ENCODE peak calls at places on chromosomes 7 and 10, in four cellular contexts. One of them, this sample, is unnamed.

GRCh38 chr10:119495545-119495944 is 47.0 kb downstream of the RGS10 start:
- DNase-seq in substantia nigra: no peak
- DNase-seq in astrocyte of the cerebellum: no peak
- DNase-seq in stimulated activated CD8-positive, alpha-beta memory T cell treated with anti-CD3 and anti-CD28 coated beads, Interleukin-12 subunit alpha, Interleukin-12 subunit beta, amount 100 ng/mL, for 4 hours: no peak
- DNase-seq in this sample: no peak

GRCh38 chr7:153100691-153101237 is 341.2 kb downstream of the ACTR3B start:
- DNase-seq in substantia nigra: no peak
- DNase-seq in astrocyte of the cerebellum: no peak
- DNase-seq in stimulated activated CD8-positive, alpha-beta memory T cell treated with anti-CD3 and anti-CD28 coated beads, Interleukin-12 subunit alpha, Interleukin-12 subunit beta, amount 100 ng/mL, for 4 hours: no peak
- DNase-seq in this sample: no peak

GRCh38 chr10:68721673-68721963 is 579 bp downstream of the CCAR1 start:
- DNase-seq in substantia nigra: no peak
- DNase-seq in astrocyte of the cerebellum: no peak
- DNase-seq in stimulated activated CD8-positive, alpha-beta memory T cell treated with anti-CD3 and anti-CD28 coated beads, Interleukin-12 subunit alpha, Interleukin-12 subunit beta, amount 100 ng/mL, for 4 hours: no peak
- DNase-seq in this sample: no peak

GRCh38 chr7:154729056-154729455 is 273.9 kb downstream of the PAXIP1 start:
- DNase-seq in substantia nigra: no peak
- DNase-seq in astrocyte of the cerebellum: no peak
- DNase-seq in stimulated activated CD8-positive, alpha-beta memory T cell treated with anti-CD3 and anti-CD28 coated beads, Interleukin-12 subunit alpha, Interleukin-12 subunit beta, amount 100 ng/mL, for 4 hours: no peak
- DNase-seq in this sample: no peak

GRCh38 chr7:73827568-73828106 is 3.2 kb upstream of the CLDN4 start:
- DNase-seq in substantia nigra: no peak
- DNase-seq in astrocyte of the cerebellum: no peak
- DNase-seq in stimulated activated CD8-positive, alpha-beta memory T cell treated with anti-CD3 and anti-CD28 coated beads, Interleukin-12 subunit alpha, Interleukin-12 subunit beta, amount 100 ng/mL, for 4 hours: no peak
- DNase-seq in this sample: no peak

GRCh38 chr7:130278892-130279690 is 12.4 kb downstream of the CPA2 start:
- DNase-seq in substantia nigra: no peak
- DNase-seq in astrocyte of the cerebellum: peak; percentile 85
- DNase-seq in stimulated activated CD8-positive, alpha-beta memory T cell treated with anti-CD3 and anti-CD28 coated beads, Interleukin-12 subunit alpha, Interleukin-12 subunit beta, amount 100 ng/mL, for 4 hours: no peak
- DNase-seq in this sample: peak; percentile 95

GRCh38 chr7:151486074-151486473 is 33.6 kb downstream of the RHEB start:
- DNase-seq in substantia nigra: no peak
- DNase-seq in astrocyte of the cerebellum: no peak
- DNase-seq in stimulated activated CD8-positive, alpha-beta memory T cell treated with anti-CD3 and anti-CD28 coated beads, Interleukin-12 subunit alpha, Interleukin-12 subunit beta, amount 100 ng/mL, for 4 hours: no peak
- DNase-seq in this sample: no peak

GRCh38 chr10:18066947-18067346 is 73.3 kb upstream of the CACNB2 start:
- DNase-seq in substantia nigra: no peak
- DNase-seq in astrocyte of the cerebellum: peak; percentile 27
- DNase-seq in stimulated activated CD8-positive, alpha-beta memory T cell treated with anti-CD3 and anti-CD28 coated beads, Interleukin-12 subunit alpha, Interleukin-12 subunit beta, amount 100 ng/mL, for 4 hours: no peak
- DNase-seq in this sample: no peak

GRCh38 chr10:122249303-122249850 is 21.7 kb upstream of the BTBD16 start:
- DNase-seq in substantia nigra: no peak
- DNase-seq in astrocyte of the cerebellum: no peak
- DNase-seq in stimulated activated CD8-positive, alpha-beta memory T cell treated with anti-CD3 and anti-CD28 coated beads, Interleukin-12 subunit alpha, Interleukin-12 subunit beta, amount 100 ng/mL, for 4 hours: no peak
- DNase-seq in this sample: no peak

GRCh38 chr7:24709585-24710360 is 47.5 kb downstream of the GSDME start:
- DNase-seq in substantia nigra: no peak
- DNase-seq in astrocyte of the cerebellum: no peak
- DNase-seq in stimulated activated CD8-positive, alpha-beta memory T cell treated with anti-CD3 and anti-CD28 coated beads, Interleukin-12 subunit alpha, Interleukin-12 subunit beta, amount 100 ng/mL, for 4 hours: no peak
- DNase-seq in this sample: no peak

GRCh38 chr10:58582045-58582444 is 69.4 kb downstream of the BICC1 start:
- DNase-seq in substantia nigra: no peak
- DNase-seq in astrocyte of the cerebellum: no peak
- DNase-seq in stimulated activated CD8-positive, alpha-beta memory T cell treated with anti-CD3 and anti-CD28 coated beads, Interleukin-12 subunit alpha, Interleukin-12 subunit beta, amount 100 ng/mL, for 4 hours: no peak
- DNase-seq in this sample: no peak

GRCh38 chr7:128236924-128237586 is 4.0 kb upstream of the LEP start:
- DNase-seq in substantia nigra: no peak
- DNase-seq in astrocyte of the cerebellum: peak; percentile 6
- DNase-seq in stimulated activated CD8-positive, alpha-beta memory T cell treated with anti-CD3 and anti-CD28 coated beads, Interleukin-12 subunit alpha, Interleukin-12 subunit beta, amount 100 ng/mL, for 4 hours: no peak
- DNase-seq in this sample: peak; percentile 61

GRCh38 chr10:113347508-113347907 is 205.3 kb upstream of the HABP2 start:
- DNase-seq in substantia nigra: no peak
- DNase-seq in astrocyte of the cerebellum: no peak
- DNase-seq in stimulated activated CD8-positive, alpha-beta memory T cell treated with anti-CD3 and anti-CD28 coated beads, Interleukin-12 subunit alpha, Interleukin-12 subunit beta, amount 100 ng/mL, for 4 hours: no peak
- DNase-seq in this sample: peak; percentile 7

GRCh38 chr10:17244712-17245365 is 16.8 kb downstream of the VIM start:
- DNase-seq in substantia nigra: no peak
- DNase-seq in astrocyte of the cerebellum: no peak
- DNase-seq in stimulated activated CD8-positive, alpha-beta memory T cell treated with anti-CD3 and anti-CD28 coated beads, Interleukin-12 subunit alpha, Interleukin-12 subunit beta, amount 100 ng/mL, for 4 hours: no peak
- DNase-seq in this sample: peak; percentile 34

GRCh38 chr10:127129104-127129503 is 67.3 kb downstream of the INSYN2A start:
- DNase-seq in substantia nigra: no peak
- DNase-seq in astrocyte of the cerebellum: no peak
- DNase-seq in stimulated activated CD8-positive, alpha-beta memory T cell treated with anti-CD3 and anti-CD28 coated beads, Interleukin-12 subunit alpha, Interleukin-12 subunit beta, amount 100 ng/mL, for 4 hours: no peak
- DNase-seq in this sample: no peak

GRCh38 chr7:4470246-4470645 is 211.8 kb upstream of the FOXK1 start:
- DNase-seq in substantia nigra: no peak
- DNase-seq in astrocyte of the cerebellum: no peak
- DNase-seq in stimulated activated CD8-positive, alpha-beta memory T cell treated with anti-CD3 and anti-CD28 coated beads, Interleukin-12 subunit alpha, Interleukin-12 subunit beta, amount 100 ng/mL, for 4 hours: no peak
- DNase-seq in this sample: no peak

GRCh38 chr7:105028004-105028403 is 14.0 kb downstream of the KMT2E start:
- DNase-seq in substantia nigra: no peak
- DNase-seq in astrocyte of the cerebellum: no peak
- DNase-seq in stimulated activated CD8-positive, alpha-beta memory T cell treated with anti-CD3 and anti-CD28 coated beads, Interleukin-12 subunit alpha, Interleukin-12 subunit beta, amount 100 ng/mL, for 4 hours: no peak
- DNase-seq in this sample: no peak

GRCh38 chr10:13560597-13560996 is 26.2 kb upstream of the PRPF18 start:
- DNase-seq in substantia nigra: no peak
- DNase-seq in astrocyte of the cerebellum: peak; percentile 48
- DNase-seq in stimulated activated CD8-positive, alpha-beta memory T cell treated with anti-CD3 and anti-CD28 coated beads, Interleukin-12 subunit alpha, Interleukin-12 subunit beta, amount 100 ng/mL, for 4 hours: no peak
- DNase-seq in this sample: peak; percentile 49

GRCh38 chr7:29080803-29081202 is 65.5 kb downstream of the CPVL start:
- DNase-seq in substantia nigra: no peak
- DNase-seq in astrocyte of the cerebellum: no peak
- DNase-seq in stimulated activated CD8-positive, alpha-beta memory T cell treated with anti-CD3 and anti-CD28 coated beads, Interleukin-12 subunit alpha, Interleukin-12 subunit beta, amount 100 ng/mL, for 4 hours: no peak
- DNase-seq in this sample: no peak

GRCh38 chr10:126119591-126119990 is 223.2 kb downstream of the FANK1 start:
- DNase-seq in substantia nigra: no peak
- DNase-seq in astrocyte of the cerebellum: no peak
- DNase-seq in stimulated activated CD8-positive, alpha-beta memory T cell treated with anti-CD3 and anti-CD28 coated beads, Interleukin-12 subunit alpha, Interleukin-12 subunit beta, amount 100 ng/mL, for 4 hours: no peak
- DNase-seq in this sample: no peak

GRCh38 chr10:130662775-130663174 is 526.6 kb downstream of the GLRX3 start:
- DNase-seq in substantia nigra: no peak
- DNase-seq in astrocyte of the cerebellum: no peak
- DNase-seq in stimulated activated CD8-positive, alpha-beta memory T cell treated with anti-CD3 and anti-CD28 coated beads, Interleukin-12 subunit alpha, Interleukin-12 subunit beta, amount 100 ng/mL, for 4 hours: no peak
- DNase-seq in this sample: no peak

GRCh38 chr10:34112431-34112830 is 702.7 kb downstream of the PARD3 start:
- DNase-seq in substantia nigra: no peak
- DNase-seq in astrocyte of the cerebellum: no peak
- DNase-seq in stimulated activated CD8-positive, alpha-beta memory T cell treated with anti-CD3 and anti-CD28 coated beads, Interleukin-12 subunit alpha, Interleukin-12 subunit beta, amount 100 ng/mL, for 4 hours: no peak
- DNase-seq in this sample: peak; percentile 40

GRCh38 chr7:41033526-41033925 is 669.4 kb downstream of the INHBA start:
- DNase-seq in substantia nigra: no peak
- DNase-seq in astrocyte of the cerebellum: no peak
- DNase-seq in stimulated activated CD8-positive, alpha-beta memory T cell treated with anti-CD3 and anti-CD28 coated beads, Interleukin-12 subunit alpha, Interleukin-12 subunit beta, amount 100 ng/mL, for 4 hours: no peak
- DNase-seq in this sample: peak; percentile 24

GRCh38 chr7:121032645-121033460 is 44.3 kb downstream of the CPED1 start:
- DNase-seq in substantia nigra: no peak
- DNase-seq in astrocyte of the cerebellum: no peak
- DNase-seq in stimulated activated CD8-positive, alpha-beta memory T cell treated with anti-CD3 and anti-CD28 coated beads, Interleukin-12 subunit alpha, Interleukin-12 subunit beta, amount 100 ng/mL, for 4 hours: no peak
- DNase-seq in this sample: no peak

GRCh38 chr7:55570218-55570873 is 2.0 kb downstream of the VOPP1 start:
- DNase-seq in substantia nigra: no peak
- DNase-seq in astrocyte of the cerebellum: no peak
- DNase-seq in stimulated activated CD8-positive, alpha-beta memory T cell treated with anti-CD3 and anti-CD28 coated beads, Interleukin-12 subunit alpha, Interleukin-12 subunit beta, amount 100 ng/mL, for 4 hours: no peak
- DNase-seq in this sample: peak; percentile 27

GRCh38 chr10:24908793-24909423 is 43.5 kb downstream of the PRTFDC1 start:
- DNase-seq in substantia nigra: no peak
- DNase-seq in astrocyte of the cerebellum: no peak
- DNase-seq in stimulated activated CD8-positive, alpha-beta memory T cell treated with anti-CD3 and anti-CD28 coated beads, Interleukin-12 subunit alpha, Interleukin-12 subunit beta, amount 100 ng/mL, for 4 hours: no peak
- DNase-seq in this sample: peak; percentile 85

GRCh38 chr10:11017575-11018425 is at the start of gene CELF2:
- DNase-seq in substantia nigra: no peak
- DNase-seq in astrocyte of the cerebellum: no peak
- DNase-seq in stimulated activated CD8-positive, alpha-beta memory T cell treated with anti-CD3 and anti-CD28 coated beads, Interleukin-12 subunit alpha, Interleukin-12 subunit beta, amount 100 ng/mL, for 4 hours: peak; percentile 21
- DNase-seq in this sample: no peak

GRCh38 chr10:133127291-133128125 is 32.5 kb upstream of the KNDC1 start:
- DNase-seq in substantia nigra: no peak
- DNase-seq in astrocyte of the cerebellum: no peak
- DNase-seq in stimulated activated CD8-positive, alpha-beta memory T cell treated with anti-CD3 and anti-CD28 coated beads, Interleukin-12 subunit alpha, Interleukin-12 subunit beta, amount 100 ng/mL, for 4 hours: no peak
- DNase-seq in this sample: no peak

GRCh38 chr7:70208236-70209063 is 610.2 kb downstream of the AUTS2 start:
- DNase-seq in substantia nigra: no peak
- DNase-seq in astrocyte of the cerebellum: no peak
- DNase-seq in stimulated activated CD8-positive, alpha-beta memory T cell treated with anti-CD3 and anti-CD28 coated beads, Interleukin-12 subunit alpha, Interleukin-12 subunit beta, amount 100 ng/mL, for 4 hours: no peak
- DNase-seq in this sample: peak; percentile 28

GRCh38 chr10:60238408-60239100 is 151.1 kb downstream of the ANK3 start:
- DNase-seq in substantia nigra: no peak
- DNase-seq in astrocyte of the cerebellum: peak; percentile 64
- DNase-seq in stimulated activated CD8-positive, alpha-beta memory T cell treated with anti-CD3 and anti-CD28 coated beads, Interleukin-12 subunit alpha, Interleukin-12 subunit beta, amount 100 ng/mL, for 4 hours: no peak
- DNase-seq in this sample: peak; percentile 89

GRCh38 chr10:70174058-70174741 is 3.9 kb upstream of the SAR1A start:
- DNase-seq in substantia nigra: no peak
- DNase-seq in astrocyte of the cerebellum: no peak
- DNase-seq in stimulated activated CD8-positive, alpha-beta memory T cell treated with anti-CD3 and anti-CD28 coated beads, Interleukin-12 subunit alpha, Interleukin-12 subunit beta, amount 100 ng/mL, for 4 hours: no peak
- DNase-seq in this sample: no peak

GRCh38 chr10:114632869-114633715 is 25.0 kb downstream of the ABLIM1 start:
- DNase-seq in substantia nigra: no peak
- DNase-seq in astrocyte of the cerebellum: peak; percentile 22
- DNase-seq in stimulated activated CD8-positive, alpha-beta memory T cell treated with anti-CD3 and anti-CD28 coated beads, Interleukin-12 subunit alpha, Interleukin-12 subunit beta, amount 100 ng/mL, for 4 hours: no peak
- DNase-seq in this sample: peak; percentile 79

GRCh38 chr10:13717936-13718772 is 131.4 kb downstream of the PRPF18 start:
- DNase-seq in substantia nigra: peak; percentile 19
- DNase-seq in astrocyte of the cerebellum: peak; percentile 94
- DNase-seq in stimulated activated CD8-positive, alpha-beta memory T cell treated with anti-CD3 and anti-CD28 coated beads, Interleukin-12 subunit alpha, Interleukin-12 subunit beta, amount 100 ng/mL, for 4 hours: no peak
- DNase-seq in this sample: peak; percentile 95

GRCh38 chr10:19656420-19657042 is 159.7 kb upstream of the PLXDC2 start:
- DNase-seq in substantia nigra: no peak
- DNase-seq in astrocyte of the cerebellum: no peak
- DNase-seq in stimulated activated CD8-positive, alpha-beta memory T cell treated with anti-CD3 and anti-CD28 coated beads, Interleukin-12 subunit alpha, Interleukin-12 subunit beta, amount 100 ng/mL, for 4 hours: no peak
- DNase-seq in this sample: no peak